ENCODE peak calls at places on chromosomes 12 and 14, in nine cellular contexts. A is A549; D is stimulated activated CD8-positive, alpha-beta memory T cell treated with anti-CD3 and anti-CD28 coated beads, Interleukin-4, amount 100 ng/mL, for 24 hours; V is activated CD4-positive, CD25-positive, alpha-beta regulatory T cell; X is substantia nigra; G is adrenal gland; I is LHCN-M2; U is neural crest cell; H is AG09309. Z is an unnamed sample.

GRCh38 chr12:8564656-8565055 is 24.0 kb upstream of the CLEC4E start:
- DNase-seq in A (no peak), H (no peak), X (no peak), I (no peak), G (no peak), D (no peak), U (no peak), V (no peak), Z (no peak)

GRCh38 chr14:54653764-54654469 is 87.0 kb downstream of the SAMD4A start:
- DNase-seq in U (no peak), X (no peak), D (no peak), I (peak), H (no peak), V (no peak), A (peak), G (peak), Z (no peak)

GRCh38 chr12:45268672-45269406 is 52.9 kb downstream of the ANO6 start:
- DNase-seq in G (peak), U (no peak), X (no peak), V (no peak), A (peak), I (peak), H (peak), D (no peak), Z (no peak)

GRCh38 chr14:36975834-36976233 is 196.6 kb downstream of the SLC25A21 start:
- DNase-seq in X (no peak), V (no peak), D (no peak), H (no peak), A (peak), I (peak), U (no peak), G (no peak), Z (no peak)

GRCh38 chr14:42911642-42912041 is 1305.0 kb downstream of the LRFN5 start:
- DNase-seq in V (no peak), U (no peak), H (no peak), G (no peak), X (no peak), I (no peak), A (peak), D (no peak), Z (no peak)

GRCh38 chr14:80211143-80212024 is at the start of gene DIO2:
- DNase-seq in I (peak), V (no peak), U (no peak), A (peak), G (peak), D (no peak), H (peak), X (peak), Z (peak)

GRCh38 chr14:54730156-54730961 is 163.4 kb downstream of the SAMD4A start:
- DNase-seq in G (no peak), X (no peak), U (no peak), D (no peak), V (no peak), A (peak), I (peak), H (peak), Z (no peak)

GRCh38 chr14:55848964-55849363 is 269.0 kb downstream of the KTN1 start:
- DNase-seq in V (no peak), G (no peak), I (no peak), D (no peak), H (no peak), A (no peak), U (no peak), X (no peak), Z (no peak)

GRCh38 chr12:30515351-30515750 is 180.3 kb downstream of the IPO8 start:
- DNase-seq in A (peak), U (no peak), D (no peak), G (no peak), V (no peak), X (no peak), H (no peak), I (peak), Z (no peak)

GRCh38 chr12:131929530-131930456 is 717 bp downstream of the PUS1 start:
- DNase-seq in H (no peak), U (peak), I (peak), V (no peak), A (peak), X (no peak), D (no peak), G (no peak), Z (no peak)

Z was measured in globus pallidus.